ENCODE peak calls at places on chromosomes 7 and 10, in five cellular contexts. S, L, H, M and J are unnamed samples.
A peak's percentile ranks its signal among the peaks of the same experiment; 100 is the strongest.

GRCh38 chr7:19508821-19509220 is 200.0 kb downstream of the POLR1F start:
- DNase-seq in H (no peak), M (no peak), L (no peak), S (no peak), J (no peak)

GRCh38 chr10:102615361-102615760 is 28.9 kb upstream of the TRIM8 start:
- DNase-seq in M (no peak), H (no peak), L (no peak), S (no peak), J (no peak)

GRCh38 chr7:46165281-46165680 is 244.2 kb upstream of the IGFBP3 start:
- DNase-seq in S (no peak), H (no peak), L (no peak), M (no peak), J (no peak)

GRCh38 chr10:70656489-70656888 is 15.8 kb upstream of the ADAMTS14 start:
- DNase-seq in L (no peak), H (no peak), S (no peak), M (no peak), J (peak; percentile 51)

GRCh38 chr7:12303507-12303906 is 92.4 kb downstream of the TMEM106B start:
- DNase-seq in H (no peak), S (no peak), M (no peak), L (no peak), J (peak; percentile 32)

GRCh38 chr7:139990571-139990970 is 72.2 kb downstream of the PARP12 start:
- DNase-seq in H (no peak), L (no peak), M (no peak), S (no peak), J (no peak)

GRCh38 chr7:11835260-11835659 is 3.3 kb upstream of the THSD7A start:
- DNase-seq in H (no peak), S (no peak), M (no peak), L (no peak), J (no peak)

GRCh38 chr7:83849135-83849534 is 200.2 kb upstream of the SEMA3E start:
- DNase-seq in L (no peak), S (no peak), M (no peak), H (no peak), J (peak; percentile 5)

GRCh38 chr7:2681954-2682799 is 5.8 kb upstream of the AMZ1 start:
- DNase-seq in S (no peak), M (no peak), L (no peak), H (no peak), J (no peak)

GRCh38 chr7:67913604-67914003 is 917.0 kb downstream of the TYW1 start:
- DNase-seq in H (no peak), L (no peak), M (no peak), S (no peak), J (no peak)

GRCh38 chr7:84506151-84506550 is 311.6 kb upstream of the SEMA3A start:
- DNase-seq in M (no peak), L (no peak), S (no peak), H (no peak), J (peak; percentile 26)

GRCh38 chr10:72068126-72068765 is 20.1 kb downstream of the SPOCK2 start:
- DNase-seq in H (no peak), M (no peak), L (no peak), S (no peak), J (no peak)

GRCh38 chr7:130008941-130009847 is 42.0 kb downstream of the ZC3HC1 start:
- DNase-seq in M (no peak), L (peak; percentile 48), S (no peak), H (no peak), J (peak; percentile 24)

GRCh38 chr10:132443605-132443997 is 46.6 kb downstream of the PWWP2B start:
- DNase-seq in H (peak; percentile 58), S (no peak), L (no peak), M (peak; percentile 86), J (peak; percentile 66)

GRCh38 chr10:132445516-132446194 is 48.7 kb downstream of the PWWP2B start:
- DNase-seq in L (no peak), M (no peak), H (no peak), S (no peak), J (no peak)

GRCh38 chr10:132443998-132444876 is 47.2 kb downstream of the PWWP2B start:
- DNase-seq in S (no peak), L (no peak), M (no peak), H (no peak), J (peak; percentile 66)

GRCh38 chr10:132446195-132446581 is 49.2 kb downstream of the PWWP2B start:
- DNase-seq in L (no peak), H (no peak), M (no peak), S (no peak), J (no peak)

DNA sequence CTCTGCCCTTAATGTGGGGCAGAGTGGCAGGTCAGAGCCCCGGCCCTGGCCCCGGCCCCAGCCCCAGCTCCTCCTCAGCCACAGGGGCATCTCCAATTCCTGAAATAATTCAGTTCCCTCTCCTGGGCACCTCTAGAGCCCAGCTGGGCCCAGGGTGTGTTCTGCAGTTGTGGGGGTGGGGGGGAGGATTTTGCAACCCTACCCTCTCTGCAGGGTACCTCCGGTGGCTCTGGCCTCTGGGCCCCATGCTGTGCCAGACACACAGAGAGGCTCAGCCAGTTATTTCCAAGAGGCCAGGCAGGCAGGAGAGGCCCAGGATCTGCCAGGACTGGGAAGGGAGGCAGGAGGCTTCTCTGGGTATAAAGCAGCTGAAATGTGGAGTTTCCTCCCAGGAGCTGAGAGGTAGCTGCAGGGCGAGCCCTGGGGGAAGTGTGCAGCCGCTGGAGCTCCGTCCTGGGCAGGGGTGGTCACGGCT is 47.9 kb downstream of the PWWP2B start:
- DNase-seq in S (no peak), L (no peak), H (no peak), M (no peak), J (no peak)
- H3K4me1 ChIP-seq in S (peaks cover 9% of the 10 kb centered on the region), L (peaks cover 16% of the 10 kb centered on the region), H (peaks cover 49% of the 10 kb centered on the region), M (peaks cover 48% of the 10 kb centered on the region), J (peaks cover 27% of the 10 kb centered on the region)

DNA sequence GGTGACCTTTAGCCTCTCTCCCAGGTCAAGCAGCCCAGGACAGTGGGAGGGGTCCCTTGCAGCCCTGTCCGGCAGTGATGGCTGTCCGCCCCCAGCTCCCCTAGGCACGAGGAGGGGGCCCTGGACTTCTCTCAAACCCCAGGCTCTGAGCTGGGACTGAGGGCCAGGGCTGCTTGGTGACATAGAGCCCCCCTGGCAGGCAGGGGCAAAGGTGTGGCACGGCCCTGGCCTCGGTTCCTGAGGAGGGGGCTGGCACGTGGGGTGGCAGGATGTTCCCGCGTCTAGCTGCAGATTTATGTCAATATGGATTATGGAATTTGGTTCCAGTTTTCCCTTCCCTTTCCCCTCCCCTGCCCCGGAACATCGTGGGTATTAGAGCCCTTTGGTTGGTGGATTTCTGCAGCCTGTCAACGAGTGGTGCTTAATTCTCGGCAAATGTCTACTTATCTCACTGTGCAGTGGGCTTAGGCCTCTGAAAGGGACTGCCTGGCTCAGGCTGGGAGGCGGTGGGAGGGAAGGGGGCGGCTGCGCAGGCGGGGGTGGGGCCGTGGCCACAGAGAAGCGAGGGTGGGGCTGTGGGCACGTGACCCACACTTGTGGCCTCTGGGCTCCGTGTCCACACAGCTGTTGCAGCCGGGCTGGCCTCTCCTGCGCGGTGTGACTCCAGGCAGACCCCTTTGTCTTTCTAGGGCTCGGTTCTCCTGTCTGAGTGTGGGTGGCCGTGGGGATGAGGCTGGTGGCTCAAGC is 19.3 kb downstream of the UNCX start:
- DNase-seq in L (no peak), S (no peak), M (no peak), H (no peak), J (no peak)
- H3K4me1 ChIP-seq in L (no peaks in the 10 kb centered on the region), S (peaks cover 23% of the 10 kb centered on the region), M (peaks cover 12% of the 10 kb centered on the region), H (peaks cover 8% of the 10 kb centered on the region), J (no peaks in the 10 kb centered on the region)

DNA sequence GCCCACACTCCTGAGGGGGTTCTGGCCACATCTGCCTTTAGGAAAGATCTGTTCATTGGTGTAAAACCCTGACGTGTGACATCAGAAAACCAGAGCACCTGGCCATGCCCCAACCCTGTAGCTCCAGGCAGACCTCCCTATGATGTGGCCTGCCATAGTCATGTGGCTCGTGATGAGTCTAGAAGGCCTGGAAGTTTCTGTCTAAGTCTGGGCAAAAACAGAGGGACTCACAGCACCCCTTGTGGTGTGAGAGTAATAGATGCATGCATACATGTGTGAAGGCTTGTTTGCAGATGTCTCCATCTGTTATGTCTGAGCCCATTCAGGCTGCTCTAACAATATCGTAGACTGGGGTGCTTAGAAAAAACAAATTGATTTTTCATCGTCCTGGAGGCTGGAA is 309.3 kb downstream of the PAXIP1 start:
- DNase-seq in S (no peak), M (no peak), H (no peak), L (no peak), J (no peak)
- H3K4me1 ChIP-seq in S (no peaks in the 10 kb centered on the region), M (no peaks in the 10 kb centered on the region), H (no peaks in the 10 kb centered on the region), L (no peaks in the 10 kb centered on the region), J (no peaks in the 10 kb centered on the region)

DNA sequence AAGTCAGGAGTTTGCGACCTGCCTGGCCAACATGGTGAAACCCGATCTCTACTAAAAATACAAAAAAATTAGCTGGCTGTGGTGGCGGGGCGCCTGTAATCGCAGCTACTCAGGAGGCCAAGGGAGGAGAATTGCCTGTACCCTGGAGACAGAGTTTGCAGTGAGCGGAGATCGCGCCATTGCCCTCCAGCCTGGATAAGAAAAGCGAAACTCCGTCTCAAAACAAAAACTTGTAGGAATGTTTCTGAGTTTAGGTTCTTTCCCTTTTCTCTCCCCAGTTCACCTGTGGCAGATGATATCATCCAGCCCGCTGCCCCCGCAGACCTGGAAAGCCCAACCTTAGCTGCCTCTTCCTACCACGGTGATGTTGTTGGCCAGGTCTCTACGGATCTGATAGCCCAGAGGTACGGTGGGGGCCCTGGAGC is 138.8 kb upstream of the BTBD16 start:
- DNase-seq in L (no peak), S (no peak), H (no peak), M (no peak), J (no peak)
- H3K4me1 ChIP-seq in L (no peaks in the 10 kb centered on the region), S (peaks cover 8% of the 10 kb centered on the region), H (no peaks in the 10 kb centered on the region), M (no peaks in the 10 kb centered on the region), J (peaks cover 19% of the 10 kb centered on the region)